ENCODE peak calls at places on chromosomes 3 and 15, in eight cellular contexts. One of them, this sample, is unnamed.

GRCh38 chr15:70512772-70513362 is 250.5 kb downstream of the UACA start:
- DNase-seq in SW 1271: peak
- DNase-seq in body of pancreas: no peak
- DNase-seq in fibroblast of the aortic adventitia: peak
- DNase-seq in NCI-H187 treated with DMSO at 0.1 percent for 48 hours: no peak
- DNase-seq in cardiac fibroblast: peak
- DNase-seq in fibroblast of mammary gland: peak
- DNase-seq in nephron progenitor cell: no peak
- DNase-seq in this sample: peak

GRCh38 chr3:116165190-116165589 is 280.1 kb downstream of the LSAMP start:
- DNase-seq in fibroblast of mammary gland: no peak
- DNase-seq in cardiac fibroblast: no peak
- DNase-seq in fibroblast of the aortic adventitia: no peak
- DNase-seq in body of pancreas: no peak
- DNase-seq in NCI-H187 treated with DMSO at 0.1 percent for 48 hours: no peak
- DNase-seq in SW 1271: no peak
- DNase-seq in nephron progenitor cell: no peak
- DNase-seq in this sample: no peak

GRCh38 chr3:102089904-102090492 is 240.7 kb downstream of the NFKBIZ start:
- DNase-seq in cardiac fibroblast: peak
- DNase-seq in body of pancreas: no peak
- DNase-seq in fibroblast of mammary gland: peak
- DNase-seq in NCI-H187 treated with DMSO at 0.1 percent for 48 hours: no peak
- DNase-seq in nephron progenitor cell: peak
- DNase-seq in SW 1271: no peak
- DNase-seq in fibroblast of the aortic adventitia: peak
- DNase-seq in this sample: peak

GRCh38 chr3:62445267-62445666 is 71.9 kb upstream of the FEZF2 start:
- DNase-seq in nephron progenitor cell: no peak
- DNase-seq in fibroblast of the aortic adventitia: peak
- DNase-seq in cardiac fibroblast: peak
- DNase-seq in fibroblast of mammary gland: peak
- DNase-seq in SW 1271: no peak
- DNase-seq in NCI-H187 treated with DMSO at 0.1 percent for 48 hours: no peak
- DNase-seq in body of pancreas: no peak
- DNase-seq in this sample: no peak

GRCh38 chr3:87145553-87145952 is 81.6 kb upstream of the CHMP2B start:
- DNase-seq in SW 1271: no peak
- DNase-seq in fibroblast of the aortic adventitia: peak
- DNase-seq in nephron progenitor cell: peak
- DNase-seq in NCI-H187 treated with DMSO at 0.1 percent for 48 hours: no peak
- DNase-seq in body of pancreas: no peak
- DNase-seq in fibroblast of mammary gland: peak
- DNase-seq in cardiac fibroblast: peak
- DNase-seq in this sample: peak

GRCh38 chr15:92904832-92905640 is 4.9 kb downstream of the CHD2 start:
- DNase-seq in fibroblast of the aortic adventitia: peak
- DNase-seq in cardiac fibroblast: no peak
- DNase-seq in fibroblast of mammary gland: no peak
- DNase-seq in nephron progenitor cell: no peak
- DNase-seq in SW 1271: no peak
- DNase-seq in NCI-H187 treated with DMSO at 0.1 percent for 48 hours: no peak
- DNase-seq in body of pancreas: no peak
- DNase-seq in this sample: no peak

GRCh38 chr15:29942548-29942947 is 120.3 kb upstream of the TJP1 start:
- DNase-seq in NCI-H187 treated with DMSO at 0.1 percent for 48 hours: no peak
- DNase-seq in SW 1271: no peak
- DNase-seq in cardiac fibroblast: no peak
- DNase-seq in nephron progenitor cell: no peak
- DNase-seq in fibroblast of the aortic adventitia: no peak
- DNase-seq in body of pancreas: no peak
- DNase-seq in fibroblast of mammary gland: no peak
- DNase-seq in this sample: no peak

GRCh38 chr3:115638991-115639390 is 15.7 kb downstream of the GAP43 start:
- DNase-seq in body of pancreas: no peak
- DNase-seq in cardiac fibroblast: no peak
- DNase-seq in NCI-H187 treated with DMSO at 0.1 percent for 48 hours: no peak
- DNase-seq in fibroblast of mammary gland: no peak
- DNase-seq in SW 1271: no peak
- DNase-seq in fibroblast of the aortic adventitia: no peak
- DNase-seq in nephron progenitor cell: no peak
- DNase-seq in this sample: no peak

GRCh38 chr3:73813291-73813977 is 188.7 kb upstream of the PDZRN3 start:
- DNase-seq in fibroblast of the aortic adventitia: peak
- DNase-seq in fibroblast of mammary gland: peak
- DNase-seq in nephron progenitor cell: no peak
- DNase-seq in SW 1271: no peak
- DNase-seq in body of pancreas: peak
- DNase-seq in cardiac fibroblast: peak
- DNase-seq in NCI-H187 treated with DMSO at 0.1 percent for 48 hours: no peak
- DNase-seq in this sample: no peak

GRCh38 chr15:101773496-101774100 is 29.7 kb upstream of the OR4F6 start:
- DNase-seq in body of pancreas: peak
- DNase-seq in nephron progenitor cell: no peak
- DNase-seq in SW 1271: no peak
- DNase-seq in fibroblast of the aortic adventitia: no peak
- DNase-seq in fibroblast of mammary gland: no peak
- DNase-seq in cardiac fibroblast: no peak
- DNase-seq in NCI-H187 treated with DMSO at 0.1 percent for 48 hours: no peak
- DNase-seq in this sample: no peak

GRCh38 chr3:111801697-111802655 is 57.1 kb upstream of the PHLDB2 start:
- DNase-seq in nephron progenitor cell: no peak
- DNase-seq in fibroblast of mammary gland: peak
- DNase-seq in SW 1271: peak
- DNase-seq in cardiac fibroblast: peak
- DNase-seq in body of pancreas: no peak
- DNase-seq in NCI-H187 treated with DMSO at 0.1 percent for 48 hours: no peak
- DNase-seq in fibroblast of the aortic adventitia: peak
- DNase-seq in this sample: peak

GRCh38 chr15:31300208-31300661 is 26.4 kb upstream of the KLF13 start:
- DNase-seq in body of pancreas: peak
- DNase-seq in nephron progenitor cell: no peak
- DNase-seq in fibroblast of mammary gland: no peak
- DNase-seq in NCI-H187 treated with DMSO at 0.1 percent for 48 hours: no peak
- DNase-seq in SW 1271: no peak
- DNase-seq in cardiac fibroblast: no peak
- DNase-seq in fibroblast of the aortic adventitia: no peak
- DNase-seq in this sample: no peak

GRCh38 chr3:133037440-133037839 is 751 bp upstream of the TMEM108 start:
- DNase-seq in NCI-H187 treated with DMSO at 0.1 percent for 48 hours: peak
- DNase-seq in nephron progenitor cell: no peak
- DNase-seq in SW 1271: no peak
- DNase-seq in cardiac fibroblast: no peak
- DNase-seq in fibroblast of mammary gland: no peak
- DNase-seq in body of pancreas: peak
- DNase-seq in fibroblast of the aortic adventitia: no peak
- DNase-seq in this sample: no peak

GRCh38 chr15:34266751-34267150 is 41.9 kb downstream of the EMC4 start:
- DNase-seq in NCI-H187 treated with DMSO at 0.1 percent for 48 hours: no peak
- DNase-seq in nephron progenitor cell: no peak
- DNase-seq in SW 1271: no peak
- DNase-seq in fibroblast of mammary gland: no peak
- DNase-seq in fibroblast of the aortic adventitia: no peak
- DNase-seq in body of pancreas: no peak
- DNase-seq in cardiac fibroblast: no peak
- DNase-seq in this sample: peak

GRCh38 chr3:45207471-45207870 is 18.6 kb downstream of the TMEM158 start:
- DNase-seq in body of pancreas: no peak
- DNase-seq in fibroblast of mammary gland: no peak
- DNase-seq in fibroblast of the aortic adventitia: no peak
- DNase-seq in SW 1271: no peak
- DNase-seq in nephron progenitor cell: no peak
- DNase-seq in NCI-H187 treated with DMSO at 0.1 percent for 48 hours: no peak
- DNase-seq in cardiac fibroblast: no peak
- DNase-seq in this sample: no peak

GRCh38 chr15:44535509-44536297 is 1.2 kb upstream of the EIF3J start:
- DNase-seq in body of pancreas: peak
- DNase-seq in fibroblast of the aortic adventitia: no peak
- DNase-seq in cardiac fibroblast: no peak
- DNase-seq in NCI-H187 treated with DMSO at 0.1 percent for 48 hours: no peak
- DNase-seq in SW 1271: no peak
- DNase-seq in fibroblast of mammary gland: no peak
- DNase-seq in nephron progenitor cell: peak
- DNase-seq in this sample: peak

GRCh38 chr15:64997911-64998310 is 8.2 kb upstream of the SPG21 start:
- DNase-seq in body of pancreas: no peak
- DNase-seq in nephron progenitor cell: no peak
- DNase-seq in NCI-H187 treated with DMSO at 0.1 percent for 48 hours: no peak
- DNase-seq in fibroblast of mammary gland: peak
- DNase-seq in fibroblast of the aortic adventitia: no peak
- DNase-seq in cardiac fibroblast: no peak
- DNase-seq in SW 1271: no peak
- DNase-seq in this sample: no peak

GRCh38 chr3:128686465-128686864 is 35.8 kb upstream of the RPN1 start:
- DNase-seq in fibroblast of the aortic adventitia: no peak
- DNase-seq in NCI-H187 treated with DMSO at 0.1 percent for 48 hours: no peak
- DNase-seq in nephron progenitor cell: no peak
- DNase-seq in cardiac fibroblast: no peak
- DNase-seq in SW 1271: no peak
- DNase-seq in fibroblast of mammary gland: no peak
- DNase-seq in body of pancreas: no peak
- DNase-seq in this sample: no peak

GRCh38 chr3:134048278-134048996 is 18.7 kb upstream of the SLCO2A1 start:
- DNase-seq in body of pancreas: no peak
- DNase-seq in SW 1271: no peak
- DNase-seq in cardiac fibroblast: no peak
- DNase-seq in NCI-H187 treated with DMSO at 0.1 percent for 48 hours: no peak
- DNase-seq in fibroblast of mammary gland: no peak
- DNase-seq in fibroblast of the aortic adventitia: no peak
- DNase-seq in nephron progenitor cell: no peak
- DNase-seq in this sample: no peak

GRCh38 chr3:170977911-170978310 is 48.6 kb downstream of the SLC2A2 start:
- DNase-seq in nephron progenitor cell: no peak
- DNase-seq in cardiac fibroblast: peak
- DNase-seq in SW 1271: no peak
- DNase-seq in fibroblast of the aortic adventitia: peak
- DNase-seq in NCI-H187 treated with DMSO at 0.1 percent for 48 hours: no peak
- DNase-seq in fibroblast of mammary gland: peak
- DNase-seq in body of pancreas: no peak
- DNase-seq in this sample: no peak

GRCh38 chr3:69791111-69791510 is 51.8 kb downstream of the MITF start:
- DNase-seq in nephron progenitor cell: no peak
- DNase-seq in fibroblast of the aortic adventitia: peak
- DNase-seq in body of pancreas: peak
- DNase-seq in fibroblast of mammary gland: peak
- DNase-seq in NCI-H187 treated with DMSO at 0.1 percent for 48 hours: no peak
- DNase-seq in cardiac fibroblast: peak
- DNase-seq in SW 1271: no peak
- DNase-seq in this sample: peak

GRCh38 chr15:95113041-95113440 is 881.7 kb downstream of the MCTP2 start:
- DNase-seq in SW 1271: no peak
- DNase-seq in fibroblast of the aortic adventitia: no peak
- DNase-seq in fibroblast of mammary gland: peak
- DNase-seq in NCI-H187 treated with DMSO at 0.1 percent for 48 hours: no peak
- DNase-seq in cardiac fibroblast: no peak
- DNase-seq in body of pancreas: no peak
- DNase-seq in nephron progenitor cell: no peak
- DNase-seq in this sample: no peak

GRCh38 chr3:28972921-28973320 is 307.9 kb upstream of the RBMS3 start:
- DNase-seq in cardiac fibroblast: peak
- DNase-seq in body of pancreas: no peak
- DNase-seq in SW 1271: no peak
- DNase-seq in nephron progenitor cell: no peak
- DNase-seq in NCI-H187 treated with DMSO at 0.1 percent for 48 hours: no peak
- DNase-seq in fibroblast of the aortic adventitia: peak
- DNase-seq in fibroblast of mammary gland: peak
- DNase-seq in this sample: no peak

GRCh38 chr3:45946875-45947274 is 3.6 kb downstream of the CXCR6 start:
- DNase-seq in cardiac fibroblast: no peak
- DNase-seq in NCI-H187 treated with DMSO at 0.1 percent for 48 hours: no peak
- DNase-seq in body of pancreas: no peak
- DNase-seq in fibroblast of mammary gland: no peak
- DNase-seq in nephron progenitor cell: no peak
- DNase-seq in fibroblast of the aortic adventitia: no peak
- DNase-seq in SW 1271: no peak
- DNase-seq in this sample: no peak

GRCh38 chr3:142735462-142735861 is 11.6 kb downstream of the TRPC1 start:
- DNase-seq in nephron progenitor cell: no peak
- DNase-seq in fibroblast of mammary gland: no peak
- DNase-seq in cardiac fibroblast: no peak
- DNase-seq in body of pancreas: no peak
- DNase-seq in fibroblast of the aortic adventitia: no peak
- DNase-seq in SW 1271: no peak
- DNase-seq in NCI-H187 treated with DMSO at 0.1 percent for 48 hours: no peak
- DNase-seq in this sample: no peak

GRCh38 chr15:70584838-70585706 is 178.3 kb downstream of the UACA start:
- DNase-seq in NCI-H187 treated with DMSO at 0.1 percent for 48 hours: no peak
- DNase-seq in SW 1271: no peak
- DNase-seq in nephron progenitor cell: peak
- DNase-seq in body of pancreas: peak
- DNase-seq in fibroblast of the aortic adventitia: no peak
- DNase-seq in fibroblast of mammary gland: no peak
- DNase-seq in cardiac fibroblast: no peak
- DNase-seq in this sample: no peak

GRCh38 chr3:70726966-70727365 is 414.5 kb upstream of the MDFIC2 start:
- DNase-seq in NCI-H187 treated with DMSO at 0.1 percent for 48 hours: no peak
- DNase-seq in nephron progenitor cell: no peak
- DNase-seq in body of pancreas: no peak
- DNase-seq in SW 1271: no peak
- DNase-seq in cardiac fibroblast: peak
- DNase-seq in fibroblast of the aortic adventitia: peak
- DNase-seq in fibroblast of mammary gland: no peak
- DNase-seq in this sample: no peak

GRCh38 chr3:111338059-111338698 is 203.8 kb upstream of the CD96 start:
- DNase-seq in body of pancreas: peak
- DNase-seq in cardiac fibroblast: peak
- DNase-seq in nephron progenitor cell: peak
- DNase-seq in fibroblast of the aortic adventitia: peak
- DNase-seq in fibroblast of mammary gland: peak
- DNase-seq in SW 1271: peak
- DNase-seq in NCI-H187 treated with DMSO at 0.1 percent for 48 hours: no peak
- DNase-seq in this sample: peak

GRCh38 chr3:131778526-131778925 is 256.3 kb downstream of the CPNE4 start:
- DNase-seq in SW 1271: no peak
- DNase-seq in fibroblast of mammary gland: no peak
- DNase-seq in nephron progenitor cell: no peak
- DNase-seq in body of pancreas: no peak
- DNase-seq in fibroblast of the aortic adventitia: no peak
- DNase-seq in cardiac fibroblast: no peak
- DNase-seq in NCI-H187 treated with DMSO at 0.1 percent for 48 hours: no peak
- DNase-seq in this sample: no peak

GRCh38 chr3:9715127-9715526 is 11.5 kb downstream of the CPNE9 start:
- DNase-seq in nephron progenitor cell: no peak
- DNase-seq in body of pancreas: no peak
- DNase-seq in NCI-H187 treated with DMSO at 0.1 percent for 48 hours: no peak
- DNase-seq in cardiac fibroblast: no peak
- DNase-seq in fibroblast of mammary gland: no peak
- DNase-seq in SW 1271: no peak
- DNase-seq in fibroblast of the aortic adventitia: no peak
- DNase-seq in this sample: no peak

GRCh38 chr15:95843241-95843851 is 487.2 kb upstream of the NR2F2 start:
- DNase-seq in fibroblast of mammary gland: peak
- DNase-seq in cardiac fibroblast: peak
- DNase-seq in fibroblast of the aortic adventitia: peak
- DNase-seq in nephron progenitor cell: peak
- DNase-seq in SW 1271: no peak
- DNase-seq in body of pancreas: no peak
- DNase-seq in NCI-H187 treated with DMSO at 0.1 percent for 48 hours: no peak
- DNase-seq in this sample: peak

GRCh38 chr3:150786791-150787190 is 23.8 kb upstream of the SIAH2 start:
- DNase-seq in cardiac fibroblast: peak
- DNase-seq in body of pancreas: no peak
- DNase-seq in NCI-H187 treated with DMSO at 0.1 percent for 48 hours: no peak
- DNase-seq in fibroblast of the aortic adventitia: peak
- DNase-seq in SW 1271: no peak
- DNase-seq in fibroblast of mammary gland: no peak
- DNase-seq in nephron progenitor cell: no peak
- DNase-seq in this sample: no peak

GRCh38 chr3:189800436-189800835 is 169.2 kb downstream of the TP63 start:
- DNase-seq in fibroblast of mammary gland: no peak
- DNase-seq in nephron progenitor cell: no peak
- DNase-seq in NCI-H187 treated with DMSO at 0.1 percent for 48 hours: no peak
- DNase-seq in fibroblast of the aortic adventitia: no peak
- DNase-seq in SW 1271: no peak
- DNase-seq in cardiac fibroblast: no peak
- DNase-seq in body of pancreas: no peak
- DNase-seq in this sample: no peak

GRCh38 chr15:45126535-45127158 is 3.0 kb downstream of the DUOXA1 start:
- DNase-seq in NCI-H187 treated with DMSO at 0.1 percent for 48 hours: no peak
- DNase-seq in fibroblast of the aortic adventitia: peak
- DNase-seq in cardiac fibroblast: peak
- DNase-seq in nephron progenitor cell: no peak
- DNase-seq in body of pancreas: peak
- DNase-seq in SW 1271: no peak
- DNase-seq in fibroblast of mammary gland: peak
- DNase-seq in this sample: no peak

This sample was measured in hepatic stellate cell.